ENCODE peak calls at places on chromosomes 6 and 20, in seven cellular contexts. E, X, V, W, U, R and H are unnamed samples.

GRCh38 chr6:49556429-49556837 is 6.0 kb downstream of the C6orf141 start:
- DNase-seq in E (peak), X (peak), V (no peak), W (no peak), U (no peak), R (no peak), H (no peak)

GRCh38 chr20:64068381-64069208 is 5.6 kb downstream of the TCEA2 start:
- DNase-seq in E (no peak), X (no peak), V (no peak), W (no peak), U (no peak), R (no peak), H (peak)

GRCh38 chr20:41135187-41135887 is 2.0 kb upstream of the PLCG1 start:
- DNase-seq in E (peak), X (peak), V (peak), W (peak), U (no peak), R (no peak), H (peak)

GRCh38 chr20:17889226-17889625 is 79.4 kb downstream of the SNX5 start:
- DNase-seq in E (no peak), X (no peak), V (no peak), W (no peak), U (no peak), R (no peak), H (no peak)

GRCh38 chr6:18329781-18330180 is 57.4 kb upstream of the RNF144B start:
- DNase-seq in E (no peak), X (no peak), V (no peak), W (no peak), U (no peak), R (no peak), H (no peak)

GRCh38 chr6:84524636-84525035 is 239.8 kb downstream of the TBX18 start:
- DNase-seq in E (no peak), X (no peak), V (no peak), W (no peak), U (no peak), R (no peak), H (no peak)

GRCh38 chr6:142300758-142301251 is 1.0 kb upstream of the ADGRG6 start:
- DNase-seq in E (peak), X (peak), V (peak), W (no peak), U (peak), R (no peak), H (no peak)

GRCh38 chr20:50645253-50646068 is 45.9 kb downstream of the RIPOR3 start:
- DNase-seq in E (peak), X (peak), V (peak), W (peak), U (peak), R (peak), H (no peak)

GRCh38 chr6:125101656-125102055 is 51.9 kb upstream of the TPD52L1 start:
- DNase-seq in E (no peak), X (no peak), V (no peak), W (no peak), U (no peak), R (no peak), H (peak)

GRCh38 chr6:83430606-83431544 is at the start of gene ME1:
- DNase-seq in E (peak), X (peak), V (peak), W (peak), U (peak), R (no peak), H (peak)

GRCh38 chr20:25078662-25079061 is 3.3 kb downstream of the VSX1 start:
- DNase-seq in E (no peak), X (no peak), V (peak), W (no peak), U (no peak), R (no peak), H (no peak)

GRCh38 chr20:62121776-62122658 is at the start of gene LSM14B:
- DNase-seq in E (peak), X (peak), V (peak), W (peak), U (peak), R (peak), H (peak)

GRCh38 chr20:62122659-62123449 is 579 bp downstream of the LSM14B start:
- DNase-seq in E (peak), X (no peak), V (peak), W (peak), U (peak), R (no peak), H (peak)

GRCh38 chr20:62120365-62120762 is 1.9 kb upstream of the LSM14B start:
- DNase-seq in E (no peak), X (no peak), V (no peak), W (no peak), U (no peak), R (no peak), H (no peak)

GRCh38 chr20:62119591-62120364 is 2.5 kb upstream of the LSM14B start:
- DNase-seq in E (peak), X (no peak), V (no peak), W (peak), U (peak), R (no peak), H (no peak)

DNA sequence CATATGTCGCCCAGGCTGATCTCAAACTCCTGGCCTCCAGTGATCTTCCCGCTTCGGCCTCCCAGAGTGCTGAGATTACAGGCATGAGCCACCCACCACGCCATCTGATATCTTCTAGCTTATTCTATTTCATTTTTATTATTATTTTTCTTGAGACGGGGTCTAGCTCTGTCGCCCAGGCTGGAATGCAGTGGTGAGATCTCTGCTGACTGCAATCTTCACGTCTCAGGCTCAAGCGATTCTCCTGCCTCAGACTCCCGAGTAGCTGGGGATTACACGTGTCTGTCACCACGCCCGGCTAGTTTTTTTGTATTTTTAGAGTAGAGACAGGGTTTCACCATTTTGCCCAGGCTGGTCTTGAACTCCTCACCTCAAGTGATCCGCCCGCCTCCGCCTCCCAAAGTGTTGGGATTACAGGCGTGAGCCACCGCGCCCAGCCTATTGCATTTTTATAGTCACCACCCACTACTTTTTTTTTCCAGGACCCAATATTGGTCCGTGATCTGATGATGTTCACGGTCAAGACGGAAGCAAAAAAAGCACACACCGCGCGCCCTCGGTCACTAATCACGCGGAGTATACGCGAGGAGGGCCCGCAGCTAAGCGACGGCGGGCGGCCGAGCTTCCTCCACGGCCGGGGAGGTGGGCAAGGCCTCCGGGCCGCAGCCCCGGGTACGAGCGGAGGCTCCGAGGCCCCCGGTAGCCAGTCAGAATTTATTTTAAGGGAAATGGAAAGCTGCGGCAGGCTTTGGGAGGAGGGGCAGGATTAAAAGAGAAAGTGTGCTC is 1.1 kb upstream of the LSM14B start:
- DNase-seq in E (no peak), X (peak), V (no peak), W (peak), U (no peak), R (peak), H (peak)
- TF ChIP-seq POLR2A in E (peak), X (no peak), V (no peak), W (no peak), U (peak), R (peak), H (no peak)

GRCh38 chr20:43457640-43458421 is at the start of gene SRSF6:
- DNase-seq in E (peak), X (peak), V (peak), W (peak), U (peak), R (peak), H (peak)
- TF ChIP-seq POLR2A in E (peak), X (peak), V (peak), W (peak), U (peak), R (peak), H (peak)

GRCh38 chr20:36462440-36463211 is 78.7 kb upstream of the MYL9 start:
- DNase-seq in E (peak), X (no peak), V (peak), W (peak), U (peak), R (no peak), H (no peak)
- TF ChIP-seq POLR2A in E (peak), X (peak), V (no peak), W (no peak), U (peak), R (peak), H (no peak)

DNA sequence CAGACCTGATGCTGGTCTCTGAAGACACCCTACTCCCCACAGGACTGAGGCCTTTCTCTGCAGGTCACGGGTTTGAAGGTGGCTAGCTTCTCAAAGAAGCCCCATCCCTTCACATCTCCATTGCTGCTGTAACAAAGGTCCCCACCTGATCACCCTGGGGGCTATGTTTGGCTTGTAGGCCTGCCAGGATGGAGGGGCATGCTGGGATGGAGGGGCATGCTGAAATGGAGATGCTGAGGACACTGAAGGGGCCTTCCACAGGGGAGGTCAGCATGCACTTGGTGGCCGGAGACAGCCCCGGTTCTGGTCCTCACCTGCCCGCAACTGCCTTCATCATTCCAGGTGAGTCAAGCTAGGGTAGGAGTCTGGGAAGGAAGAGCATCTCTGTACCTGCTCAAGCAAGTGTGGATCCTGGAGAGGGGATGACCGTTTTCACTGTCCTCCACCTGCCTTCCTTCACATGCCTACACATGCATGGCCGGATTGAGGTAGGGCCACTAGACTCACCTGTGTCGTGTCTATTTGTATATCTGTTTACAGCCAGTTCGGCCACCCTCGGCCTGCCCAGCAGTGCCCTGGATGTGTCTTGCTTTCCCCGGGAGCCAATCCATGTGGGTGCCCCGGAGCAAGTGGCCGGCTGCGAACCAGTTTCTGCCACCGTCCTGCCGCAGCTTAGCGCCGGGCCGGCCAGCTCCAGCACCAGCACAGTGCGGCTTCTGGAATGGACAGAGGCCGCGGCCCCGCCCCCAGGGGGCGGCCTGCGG is 6.0 kb downstream of the L3MBTL1 start:
- DNase-seq in E (no peak), X (no peak), V (no peak), W (no peak), U (no peak), R (no peak), H (no peak)
- TF ChIP-seq POLR2A in E (peak), X (no peak), V (no peak), W (no peak), U (peak), R (no peak), H (peak)

DNA sequence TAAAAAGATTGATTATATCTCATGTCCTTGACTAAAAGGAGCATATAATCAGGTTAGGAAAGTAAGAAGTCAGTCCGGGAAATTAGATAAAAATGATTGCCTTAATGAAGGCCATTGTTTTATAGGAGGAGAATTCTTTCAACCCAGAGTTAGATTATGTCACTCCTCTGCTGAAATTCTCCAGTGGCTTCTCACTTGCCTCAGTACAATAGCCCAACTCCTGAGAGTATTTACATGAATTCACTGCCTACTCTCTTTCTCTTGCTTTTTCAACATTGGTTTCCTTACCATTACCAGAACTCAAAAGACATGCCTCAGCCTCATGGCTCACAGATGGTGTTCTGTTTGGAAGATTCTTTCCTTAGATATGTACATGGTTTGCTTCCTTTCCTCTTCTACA is 114.8 kb downstream of the EPHA7 start:
- DNase-seq in E (no peak), X (no peak), V (no peak), W (no peak), U (no peak), R (no peak), H (no peak)
- TF ChIP-seq POLR2A in E (no peak), X (no peak), V (no peak), W (no peak), U (no peak), R (no peak), H (no peak)

GRCh38 chr6:26157150-26157837 is 70.1 kb downstream of the HFE start:
- DNase-seq in E (peak), X (peak), V (peak), W (peak), U (peak), R (peak), H (peak)
- TF ChIP-seq POLR2A in E (peak), X (peak), V (peak), W (peak), U (no peak), R (peak), H (peak)

DNA sequence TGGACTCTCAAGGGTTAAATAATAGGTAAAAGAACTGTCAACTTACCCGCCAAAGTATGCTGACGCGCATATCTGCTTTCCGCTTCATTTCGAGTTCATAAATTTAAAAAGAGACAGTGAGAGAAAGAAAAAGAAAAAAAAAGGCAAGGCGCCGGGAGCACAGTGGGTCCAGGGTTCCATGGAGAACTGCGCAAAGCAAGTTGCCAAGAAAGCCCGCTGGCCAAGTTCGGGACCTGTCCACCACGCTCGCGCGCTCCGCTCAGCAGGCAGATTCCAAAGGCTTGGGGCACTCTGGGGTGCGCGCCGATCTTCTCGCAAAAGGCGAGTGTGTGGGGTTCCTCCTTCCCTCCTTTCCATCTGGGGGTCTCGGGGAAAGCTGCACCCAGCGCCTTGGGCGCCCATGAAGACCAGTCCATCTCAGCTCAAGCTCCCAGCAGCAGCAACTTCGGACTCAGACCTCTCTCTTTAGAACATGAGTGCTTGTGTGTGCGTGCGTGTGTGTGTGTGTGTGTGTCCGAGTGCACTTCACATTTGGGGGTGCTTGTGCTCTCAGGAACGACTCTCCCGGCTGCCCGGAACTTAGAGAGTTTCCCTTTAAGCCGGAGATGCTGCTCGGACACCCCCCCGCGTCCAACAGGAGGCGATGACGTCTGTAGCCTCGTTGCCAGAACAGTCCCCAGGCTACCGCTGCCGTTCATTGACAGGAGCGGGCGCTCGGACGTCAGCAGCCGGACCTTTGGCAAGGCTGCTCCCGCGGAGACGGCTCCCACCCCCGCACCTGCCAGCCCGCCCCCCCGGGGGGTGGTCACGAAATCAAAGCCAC is 180.0 kb downstream of the TBXT start:
- DNase-seq in E (peak), X (peak), V (peak), W (peak), U (peak), R (no peak), H (no peak)
- TF ChIP-seq POLR2A in E (no peak), X (peak), V (no peak), W (no peak), U (no peak), R (no peak), H (no peak)